ENCODE peak calls at places on chromosomes 1 and 21, in four cellular contexts. One of them, this sample, is unnamed.

GRCh38 chr21:44904141-44904923 is 16.4 kb downstream of the ITGB2 start:
- DNase-seq in GM20000: no peak
- DNase-seq in cardiac fibroblast: no peak
- DNase-seq in fibroblast of mammary gland: no peak
- DNase-seq in this sample: no peak

GRCh38 chr1:225655509-225656258 is 2.8 kb upstream of the ENAH start:
- DNase-seq in GM20000: no peak
- DNase-seq in cardiac fibroblast: peak
- DNase-seq in fibroblast of mammary gland: peak
- DNase-seq in this sample: peak

GRCh38 chr1:31802190-31803150 is 13.4 kb downstream of the SPOCD1 start:
- DNase-seq in GM20000: no peak
- DNase-seq in cardiac fibroblast: peak
- DNase-seq in fibroblast of mammary gland: no peak
- DNase-seq in this sample: no peak

GRCh38 chr1:65174585-65174984 is 26.6 kb downstream of the AK4 start:
- DNase-seq in GM20000: peak
- DNase-seq in cardiac fibroblast: peak
- DNase-seq in fibroblast of mammary gland: peak
- DNase-seq in this sample: peak

GRCh38 chr1:218553197-218553596 is 208.1 kb downstream of the TGFB2 start:
- DNase-seq in GM20000: no peak
- DNase-seq in cardiac fibroblast: peak
- DNase-seq in fibroblast of mammary gland: peak
- DNase-seq in this sample: peak

GRCh38 chr21:26366781-26367180 is 196.2 kb upstream of the APP start:
- DNase-seq in GM20000: no peak
- DNase-seq in cardiac fibroblast: peak
- DNase-seq in fibroblast of mammary gland: peak
- DNase-seq in this sample: no peak

GRCh38 chr21:29487154-29487553 is 188.4 kb downstream of the BACH1 start:
- DNase-seq in GM20000: no peak
- DNase-seq in cardiac fibroblast: no peak
- DNase-seq in fibroblast of mammary gland: no peak
- DNase-seq in this sample: no peak

GRCh38 chr1:160070243-160071163 is 543 bp upstream of the KCNJ10 start:
- DNase-seq in GM20000: peak
- DNase-seq in cardiac fibroblast: peak
- DNase-seq in fibroblast of mammary gland: peak
- DNase-seq in this sample: no peak

GRCh38 chr1:192763756-192764155 is 45.1 kb upstream of the RGS2 start:
- DNase-seq in GM20000: no peak
- DNase-seq in cardiac fibroblast: peak
- DNase-seq in fibroblast of mammary gland: peak
- DNase-seq in this sample: no peak

GRCh38 chr1:119373465-119373864 is 4.9 kb downstream of the HAO2 start:
- DNase-seq in GM20000: no peak
- DNase-seq in cardiac fibroblast: peak
- DNase-seq in fibroblast of mammary gland: peak
- DNase-seq in this sample: peak

GRCh38 chr1:119374208-119374877 is 5.8 kb downstream of the HAO2 start:
- DNase-seq in GM20000: no peak
- DNase-seq in cardiac fibroblast: no peak
- DNase-seq in fibroblast of mammary gland: no peak
- DNase-seq in this sample: no peak

GRCh38 chr1:119371800-119372199 is 3.2 kb downstream of the HAO2 start:
- DNase-seq in GM20000: no peak
- DNase-seq in cardiac fibroblast: no peak
- DNase-seq in fibroblast of mammary gland: no peak
- DNase-seq in this sample: no peak

GRCh38 chr1:119370748-119371147 is 2.2 kb downstream of the HAO2 start:
- DNase-seq in GM20000: no peak
- DNase-seq in cardiac fibroblast: no peak
- DNase-seq in fibroblast of mammary gland: no peak
- DNase-seq in this sample: no peak

DNA sequence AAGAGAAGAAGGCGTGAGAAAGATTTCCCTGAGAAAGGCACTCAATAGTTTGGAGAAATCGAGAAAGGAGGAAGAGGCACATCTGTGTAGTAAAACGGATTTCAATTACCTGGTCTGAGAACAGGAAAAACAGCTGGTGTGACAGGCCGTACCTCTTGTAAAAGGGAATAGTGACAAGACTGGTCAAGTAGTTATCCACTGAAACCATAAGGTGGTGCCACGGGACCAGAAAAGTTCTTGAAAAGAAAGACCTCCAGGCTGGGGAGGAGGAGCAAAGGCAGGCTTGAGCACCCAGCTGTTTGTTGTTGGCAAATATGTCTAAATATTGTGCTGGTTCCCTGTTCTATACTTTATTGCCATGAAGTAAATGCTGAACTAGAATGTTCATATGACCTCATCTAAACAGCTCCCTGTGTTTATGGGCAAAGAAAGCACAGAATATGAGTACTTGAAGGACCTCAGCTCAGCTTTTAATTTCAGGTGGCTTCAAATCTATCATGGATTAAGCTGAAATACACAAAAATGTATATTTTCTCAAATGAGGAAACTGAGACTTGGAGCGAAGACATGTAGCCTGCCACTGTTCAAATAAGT is 4.0 kb downstream of the HAO2 start:
- DNase-seq in GM20000: peak
- DNase-seq in cardiac fibroblast: peak
- DNase-seq in fibroblast of mammary gland: peak
- DNase-seq in this sample: peak
- TF ChIP-seq CTCF in GM20000: peak
- TF ChIP-seq CTCF in cardiac fibroblast: no peak
- TF ChIP-seq CTCF in fibroblast of mammary gland: no peak
- TF ChIP-seq CTCF in this sample: no peak

DNA sequence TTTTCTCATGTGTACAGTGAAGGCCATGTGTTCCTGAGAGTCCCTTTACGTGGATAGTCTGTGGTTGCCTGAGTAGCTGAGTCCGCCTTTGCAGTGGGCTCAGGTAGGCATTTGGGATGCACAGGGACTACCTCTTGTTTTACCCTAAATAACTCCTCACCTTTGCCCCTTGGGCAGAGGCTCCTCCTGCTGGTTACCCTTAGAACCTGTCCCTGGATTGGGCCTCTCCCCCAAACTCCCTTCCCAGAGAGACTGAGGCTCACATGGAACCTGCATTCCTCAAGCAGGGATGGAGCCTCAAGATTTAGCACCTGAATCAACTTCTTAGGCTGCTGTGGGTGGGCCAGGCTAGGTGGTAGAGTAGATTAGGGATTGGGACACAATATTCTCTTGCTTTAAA is 111.7 kb downstream of the FOXD2 start:
- DNase-seq in GM20000: no peak
- DNase-seq in cardiac fibroblast: no peak
- DNase-seq in fibroblast of mammary gland: no peak
- DNase-seq in this sample: no peak
- TF ChIP-seq CTCF in GM20000: no peak
- TF ChIP-seq CTCF in cardiac fibroblast: no peak
- TF ChIP-seq CTCF in fibroblast of mammary gland: no peak
- TF ChIP-seq CTCF in this sample: no peak

GRCh38 chr1:155967410-155968400 is 10.6 kb downstream of the ARHGEF2 start:
- DNase-seq in GM20000: no peak
- DNase-seq in cardiac fibroblast: peak
- DNase-seq in fibroblast of mammary gland: no peak
- DNase-seq in this sample: no peak

GRCh38 chr1:155968670-155969069 is 9.7 kb downstream of the ARHGEF2 start:
- DNase-seq in GM20000: no peak
- DNase-seq in cardiac fibroblast: no peak
- DNase-seq in fibroblast of mammary gland: no peak
- DNase-seq in this sample: no peak

GRCh38 chr1:155964193-155964592 is 14.2 kb downstream of the ARHGEF2 start:
- DNase-seq in GM20000: no peak
- DNase-seq in cardiac fibroblast: no peak
- DNase-seq in fibroblast of mammary gland: no peak
- DNase-seq in this sample: no peak

GRCh38 chr1:155966750-155967149 is 11.6 kb downstream of the ARHGEF2 start:
- DNase-seq in GM20000: no peak
- DNase-seq in cardiac fibroblast: no peak
- DNase-seq in fibroblast of mammary gland: no peak
- DNase-seq in this sample: no peak

DNA sequence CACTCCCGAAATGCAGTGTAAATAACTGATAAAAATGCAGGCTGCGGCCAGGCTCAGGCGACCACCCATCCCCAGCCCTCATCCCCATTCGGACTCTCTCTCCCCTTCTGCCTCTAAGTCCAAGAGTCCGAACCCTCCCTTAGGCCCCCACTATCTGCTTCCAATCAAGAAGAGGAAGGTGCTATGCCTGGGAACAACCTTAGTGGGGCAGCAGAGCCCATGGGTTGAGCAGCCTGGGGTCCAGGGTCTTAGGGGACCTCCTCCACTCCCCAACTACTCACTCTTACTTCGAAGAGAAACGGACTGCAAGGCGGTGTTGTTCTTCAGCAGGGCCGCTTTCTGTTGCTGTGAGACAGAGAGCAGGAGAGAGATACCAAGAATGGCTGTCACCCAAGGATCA is 12.2 kb downstream of the ARHGEF2 start:
- DNase-seq in GM20000: no peak
- DNase-seq in cardiac fibroblast: no peak
- DNase-seq in fibroblast of mammary gland: no peak
- DNase-seq in this sample: no peak
- TF ChIP-seq CTCF in GM20000: no peak
- TF ChIP-seq CTCF in cardiac fibroblast: peak
- TF ChIP-seq CTCF in fibroblast of mammary gland: peak
- TF ChIP-seq CTCF in this sample: no peak

DNA sequence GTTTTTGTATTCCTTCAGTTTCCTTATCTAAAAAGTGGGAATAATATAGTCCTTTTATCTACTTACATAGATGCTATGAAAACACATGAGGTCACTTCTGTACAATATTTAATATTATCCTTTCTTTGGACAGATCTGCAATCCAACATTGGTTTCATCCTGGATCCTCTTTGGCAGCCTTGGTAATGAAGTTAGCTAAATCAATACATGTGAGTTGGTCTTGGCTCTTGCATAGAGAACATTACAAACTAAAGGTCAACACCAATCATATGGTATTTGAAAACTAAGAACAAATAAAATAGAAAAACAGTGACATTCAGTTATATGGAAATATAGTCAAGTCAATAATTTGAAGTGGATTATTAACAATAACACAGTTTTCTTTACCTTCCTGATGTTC is 3.2 kb upstream of the EDEM3 start:
- DNase-seq in GM20000: no peak
- DNase-seq in cardiac fibroblast: no peak
- DNase-seq in fibroblast of mammary gland: no peak
- DNase-seq in this sample: no peak
- TF ChIP-seq CTCF in GM20000: no peak
- TF ChIP-seq CTCF in cardiac fibroblast: no peak
- TF ChIP-seq CTCF in fibroblast of mammary gland: no peak
- TF ChIP-seq CTCF in this sample: no peak

DNA sequence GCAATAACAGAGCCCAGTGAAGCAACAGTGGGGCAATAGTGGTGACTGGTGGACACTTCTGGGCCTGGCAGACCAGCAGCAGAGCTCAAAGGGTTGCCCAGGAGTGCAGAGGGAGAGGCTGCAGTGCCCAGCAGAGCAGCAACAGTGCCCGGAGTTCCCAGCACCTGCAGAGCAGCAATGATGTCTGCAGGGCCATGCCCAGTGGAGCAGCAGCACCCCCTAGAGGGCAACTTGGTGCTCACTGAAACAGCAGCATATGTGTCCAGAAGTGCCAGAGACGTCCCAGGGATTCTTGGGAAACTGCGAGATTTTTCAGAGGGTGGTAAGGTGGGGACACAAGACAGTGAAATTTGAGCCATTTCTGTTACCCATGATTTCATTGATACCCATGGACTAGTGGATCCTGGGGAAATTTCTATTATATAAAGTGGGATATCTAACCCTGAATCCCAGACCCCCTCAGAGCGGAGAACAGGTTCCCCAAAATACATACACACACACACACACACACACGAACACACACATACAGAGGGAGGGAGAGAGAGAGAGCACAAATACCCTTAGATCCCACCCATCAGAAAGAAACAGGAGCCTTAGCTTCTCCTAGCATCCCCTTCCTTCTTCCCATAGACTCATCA is 156.9 kb upstream of the GJB5 start:
- DNase-seq in GM20000: peak
- DNase-seq in cardiac fibroblast: peak
- DNase-seq in fibroblast of mammary gland: peak
- DNase-seq in this sample: peak
- TF ChIP-seq CTCF in GM20000: peak
- TF ChIP-seq CTCF in cardiac fibroblast: peak
- TF ChIP-seq CTCF in fibroblast of mammary gland: peak
- TF ChIP-seq CTCF in this sample: peak

DNA sequence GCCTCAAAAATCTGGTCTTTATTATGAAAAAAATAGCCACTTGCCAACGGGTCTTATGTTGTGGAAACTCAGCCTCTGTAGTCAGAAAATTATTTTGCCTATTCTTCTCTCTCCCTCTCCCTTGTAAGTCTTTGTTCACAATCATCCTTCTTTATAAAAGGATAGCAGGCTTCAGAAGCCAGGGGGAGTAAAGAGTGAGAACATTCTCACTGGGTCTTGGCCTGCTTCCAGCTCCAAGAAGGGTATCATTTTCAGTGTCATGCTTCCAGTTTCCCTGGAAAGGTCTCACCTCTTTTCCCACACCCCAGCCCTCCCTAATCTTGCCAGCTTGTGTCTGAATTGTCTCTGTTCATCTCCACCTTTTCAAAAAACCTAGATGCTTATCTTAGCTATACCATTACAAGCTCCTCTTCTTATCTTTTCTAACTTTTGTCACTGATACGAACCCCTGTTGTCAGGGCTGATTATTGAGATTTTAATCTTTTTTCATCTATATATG is 346.2 kb upstream of the LRRC7 start:
- DNase-seq in GM20000: no peak
- DNase-seq in cardiac fibroblast: no peak
- DNase-seq in fibroblast of mammary gland: no peak
- DNase-seq in this sample: peak
- TF ChIP-seq CTCF in GM20000: no peak
- TF ChIP-seq CTCF in cardiac fibroblast: no peak
- TF ChIP-seq CTCF in fibroblast of mammary gland: no peak
- TF ChIP-seq CTCF in this sample: no peak

DNA sequence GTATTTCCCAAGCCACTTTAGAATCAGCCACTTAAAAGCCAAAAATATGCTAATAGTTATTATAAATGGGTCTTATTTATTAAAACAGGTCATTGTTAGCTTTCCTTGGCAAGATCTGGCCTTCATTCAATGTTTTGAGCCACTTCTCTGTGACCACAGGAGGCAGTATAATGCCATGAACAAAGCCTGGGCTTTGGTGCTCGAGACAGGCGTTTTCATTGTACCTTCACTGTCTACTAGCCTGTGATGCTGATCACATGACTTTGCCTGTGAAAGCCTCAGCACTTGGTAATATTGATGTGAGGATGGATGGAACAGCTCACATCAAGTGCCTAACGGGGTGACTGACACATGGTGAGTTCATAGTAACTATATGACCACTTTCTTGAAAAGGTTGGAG is 217.0 kb downstream of the RWDD3 start:
- DNase-seq in GM20000: no peak
- DNase-seq in cardiac fibroblast: peak
- DNase-seq in fibroblast of mammary gland: no peak
- DNase-seq in this sample: peak
- TF ChIP-seq CTCF in GM20000: no peak
- TF ChIP-seq CTCF in cardiac fibroblast: no peak
- TF ChIP-seq CTCF in fibroblast of mammary gland: no peak
- TF ChIP-seq CTCF in this sample: no peak

This sample was measured in MCF 10A.